ENCODE peak calls at places on chromosomes 16 and 17, in ten cellular contexts. S is CD8-positive, alpha-beta memory T cell; C is mammary epithelial cell; T is prostate gland; N is effector memory CD4-positive, alpha-beta T cell; L is A549; F is tibial artery; A is colonic mucosa; V is heart left ventricle; X is upper lobe of right lung. E is an unnamed sample. For H3K4me1, the result is how much of the 10 kb centered on the place peaks cover.

GRCh38 chr16:86604436-86605220 is 26.3 kb downstream of the FOXL1 start:
- DNase-seq in V (no peak), A (no peak), N (peak), L (no peak), C (no peak), F (no peak), T (no peak), S (peak), X (no peak), E (no peak)

GRCh38 chr17:77337150-77337549 is 196.4 kb downstream of the SEC14L1 start:
- DNase-seq in X (no peak), A (peak), F (no peak), S (no peak), N (no peak), T (no peak), V (no peak), C (no peak), L (no peak), E (no peak)

GRCh38 chr16:87560428-87561199 is 41.7 kb upstream of the JPH3 start:
- DNase-seq in N (no peak), C (no peak), X (peak), F (peak), T (no peak), A (peak), L (peak), S (no peak), V (no peak), E (peak)

GRCh38 chr16:11259288-11259621 is 3.3 kb upstream of the SOCS1 start:
- DNase-seq in V (no peak), S (no peak), L (no peak), N (no peak), A (no peak), F (no peak), T (no peak), C (no peak), X (no peak), E (no peak)

GRCh38 chr16:85082553-85083050 is 29.7 kb downstream of the CIBAR2 start:
- DNase-seq in C (no peak), T (no peak), F (no peak), X (peak), L (no peak), V (no peak), A (no peak), N (no peak), S (no peak), E (no peak)

GRCh38 chr17:72592967-72593325 is 472.1 kb downstream of the SOX9 start:
- DNase-seq in F (no peak), C (no peak), S (no peak), N (no peak), T (no peak), A (no peak), V (no peak), L (no peak), X (no peak), E (no peak)

GRCh38 chr16:50466170-50466569 is 82.0 kb upstream of the NKD1 start:
- DNase-seq in L (no peak), C (no peak), N (no peak), S (no peak), V (no peak), T (no peak), F (no peak), X (peak), A (no peak), E (no peak)

GRCh38 chr17:21549107-21549687 is 143.1 kb upstream of the KCNJ18 start:
- DNase-seq in T (no peak), V (no peak), S (no peak), A (no peak), X (no peak), L (no peak), F (no peak), N (no peak), C (peak), E (no peak)

GRCh38 chr16:11190585-11191565 is 65.1 kb downstream of the SOCS1 start:
- DNase-seq in V (no peak), T (no peak), F (no peak), S (no peak), C (peak), L (no peak), X (no peak), A (no peak), N (no peak), E (no peak)

GRCh38 chr17:29154516-29155234 is 25.5 kb downstream of the MYO18A start:
- DNase-seq in L (no peak), X (no peak), N (no peak), S (no peak), T (no peak), V (no peak), C (no peak), F (no peak), A (peak), E (no peak)

GRCh38 chr17:74340470-74341023 is 14.5 kb downstream of the KIF19 start:
- DNase-seq in S (no peak), C (no peak), T (no peak), L (no peak), A (no peak), N (no peak), V (no peak), X (no peak), F (no peak), E (no peak)

GRCh38 chr17:44997733-44998520 is 29.8 kb upstream of the C1QL1 start:
- DNase-seq in T (no peak), F (no peak), X (no peak), C (no peak), S (no peak), L (no peak), V (no peak), A (no peak), N (no peak), E (no peak)

GRCh38 chr17:77510133-77510796 is 369.5 kb downstream of the SEC14L1 start:
- DNase-seq in S (no peak), N (no peak), A (no peak), V (no peak), X (peak), L (no peak), T (no peak), C (no peak), F (no peak), E (peak)

GRCh38 chr17:42459983-42460300 is 1.3 kb downstream of the ATP6V0A1 start:
- DNase-seq in S (no peak), N (no peak), A (no peak), V (no peak), X (no peak), F (no peak), T (no peak), C (peak), L (peak), E (no peak)

GRCh38 chr16:79088971-79089370 is 511.6 kb downstream of the MAF start:
- DNase-seq in S (no peak), A (no peak), L (no peak), C (no peak), T (peak), V (no peak), F (no peak), N (no peak), X (no peak), E (no peak)

GRCh38 chr16:79093554-79093967 is 507.0 kb downstream of the MAF start:
- DNase-seq in X (peak), T (no peak), A (peak), N (peak), V (peak), L (no peak), S (peak), F (peak), C (no peak), E (peak)

GRCh38 chr16:79090966-79091365 is 509.6 kb downstream of the MAF start:
- DNase-seq in A (no peak), F (no peak), S (no peak), C (no peak), V (no peak), N (no peak), T (no peak), L (no peak), X (no peak), E (no peak)

GRCh38 chr16:79092846-79093245 is 507.7 kb downstream of the MAF start:
- DNase-seq in X (no peak), C (no peak), L (no peak), A (no peak), V (no peak), T (no peak), N (no peak), S (no peak), F (no peak), E (no peak)

DNA sequence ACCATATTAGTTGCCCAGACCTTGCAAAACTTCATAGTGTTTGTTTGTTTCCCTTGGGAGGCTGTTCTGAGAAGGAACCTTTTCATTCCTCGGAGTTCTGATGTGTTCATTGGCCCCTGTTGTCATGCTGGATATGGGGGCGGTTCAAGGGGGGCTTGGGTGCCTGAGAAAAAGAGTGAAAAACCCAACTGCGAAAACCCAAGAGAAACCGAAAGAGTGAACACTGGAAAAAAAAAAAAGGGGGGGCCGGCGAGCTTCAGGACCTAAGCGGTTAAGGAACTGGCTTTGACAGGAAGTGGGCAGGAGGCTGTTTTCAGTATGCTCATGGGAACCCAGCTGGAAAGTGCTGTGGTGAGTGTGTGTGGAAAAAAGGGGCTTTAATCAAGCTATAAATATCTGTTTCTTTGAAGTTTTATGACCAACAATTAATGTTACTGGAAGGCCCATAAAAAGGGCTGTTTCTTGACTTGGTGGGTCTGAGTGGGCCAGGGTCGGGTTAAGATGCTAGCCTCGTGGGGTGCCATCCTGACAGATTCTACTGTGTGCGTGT is 510.7 kb downstream of the MAF start:
- DNase-seq in X (no peak), V (no peak), S (peak), F (no peak), A (peak), T (no peak), L (no peak), C (no peak), N (no peak), E (no peak)
- H3K4me3 ChIP-seq in X (no peak), V (peak), S (peak), F (no peak), A (no peak), T (no peak), L (no peak), C (no peak), N (peak), E (no peak)

GRCh38 chr17:65697661-65698060 is 136.2 kb upstream of the AXIN2 start:
- DNase-seq in F (no peak), V (no peak), L (no peak), T (peak), A (no peak), C (no peak), X (no peak), N (no peak), S (no peak), E (no peak)
- H3K4me1 ChIP-seq in F (under half), V (under half), L (under half), T (under half), A (under half), C (under half), X (under half), N (under half), S (under half), E (under half)

GRCh38 chr16:84059111-84059510 is 16.5 kb upstream of the SLC38A8 start:
- DNase-seq in S (no peak), V (no peak), L (no peak), F (no peak), C (no peak), N (no peak), X (no peak), T (no peak), A (no peak), E (no peak)
- H3K4me3 ChIP-seq in S (no peak), V (no peak), L (no peak), F (no peak), C (no peak), N (no peak), X (no peak), T (no peak), A (no peak), E (no peak)

GRCh38 chr17:16483021-16483645 is 8.9 kb downstream of the LRRC75A start:
- DNase-seq in F (no peak), T (no peak), A (no peak), X (no peak), S (no peak), C (no peak), V (no peak), L (no peak), N (no peak), E (no peak)
- H3K4me1 ChIP-seq in F (under half), T (under half), A (under half), X (under half), S (under half), C (under half), V (under half), L (under half), N (under half), E (under half)

GRCh38 chr16:75097191-75097761 is 19.3 kb downstream of the LDHD start:
- DNase-seq in S (no peak), T (no peak), N (no peak), L (no peak), X (no peak), A (no peak), C (no peak), V (no peak), F (no peak), E (no peak)

GRCh38 chr16:75097941-75098897 is 18.4 kb downstream of the LDHD start:
- DNase-seq in A (no peak), C (no peak), L (no peak), T (no peak), V (peak), X (peak), S (peak), N (peak), F (no peak), E (peak)

GRCh38 chr16:75096730-75097129 is 19.9 kb downstream of the LDHD start:
- DNase-seq in A (peak), T (peak), L (no peak), V (no peak), F (no peak), C (peak), X (peak), S (no peak), N (no peak), E (peak)

GRCh38 chr16:75099738-75100615 is 16.6 kb downstream of the LDHD start:
- DNase-seq in A (no peak), V (peak), F (no peak), X (peak), L (no peak), S (peak), C (no peak), T (no peak), N (no peak), E (peak)

DNA sequence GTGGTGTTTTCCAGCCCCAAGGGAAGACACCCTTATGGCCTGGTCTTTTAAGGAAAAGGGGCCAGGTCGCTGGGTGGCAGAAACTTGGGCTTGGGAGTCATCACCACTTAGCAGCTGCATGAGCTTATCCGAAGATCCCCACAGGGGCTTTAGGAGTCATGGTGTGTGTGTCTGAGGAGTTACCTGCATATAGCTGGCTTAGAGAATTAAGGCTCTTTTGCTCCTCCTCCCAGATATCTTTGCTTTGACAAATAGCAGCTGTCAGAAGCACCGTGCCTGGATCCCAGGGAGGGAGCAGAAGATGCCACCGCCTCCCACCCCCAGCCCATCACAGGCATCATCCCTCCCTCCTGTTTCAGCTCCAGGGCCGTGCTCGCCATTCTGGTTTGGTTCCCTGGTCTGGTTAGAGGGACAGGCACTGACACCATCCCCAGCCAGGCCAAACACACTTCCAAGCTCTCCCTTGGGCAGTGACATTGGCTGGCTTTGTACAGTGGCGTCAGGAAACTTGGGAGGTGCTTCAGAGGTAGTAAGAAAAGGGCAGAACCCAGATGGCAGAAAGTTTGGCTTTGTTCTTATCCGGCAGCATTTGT is 17.4 kb downstream of the LDHD start:
- DNase-seq in C (no peak), F (no peak), S (no peak), N (no peak), L (no peak), T (no peak), X (no peak), V (no peak), A (no peak), E (no peak)
- H3K4me3 ChIP-seq in C (no peak), F (no peak), S (no peak), N (no peak), L (no peak), T (no peak), X (no peak), V (no peak), A (no peak), E (no peak)

GRCh38 chr17:56679148-56679766 is 85.8 kb downstream of the NOG start:
- DNase-seq in A (no peak), N (no peak), V (no peak), T (no peak), C (peak), S (no peak), F (no peak), L (peak), X (no peak), E (no peak)

GRCh38 chr17:56676807-56677206 is 83.3 kb downstream of the NOG start:
- DNase-seq in F (no peak), N (no peak), C (peak), L (peak), A (no peak), T (no peak), X (no peak), V (no peak), S (no peak), E (no peak)

GRCh38 chr17:56674401-56674925 is 81.0 kb downstream of the NOG start:
- DNase-seq in F (no peak), S (no peak), N (no peak), V (no peak), A (no peak), L (no peak), X (no peak), C (peak), T (no peak), E (no peak)

GRCh38 chr17:56678249-56679144 is 85.0 kb downstream of the NOG start:
- DNase-seq in N (no peak), X (no peak), L (no peak), S (no peak), A (no peak), F (no peak), C (no peak), T (no peak), V (no peak), E (no peak)

DNA sequence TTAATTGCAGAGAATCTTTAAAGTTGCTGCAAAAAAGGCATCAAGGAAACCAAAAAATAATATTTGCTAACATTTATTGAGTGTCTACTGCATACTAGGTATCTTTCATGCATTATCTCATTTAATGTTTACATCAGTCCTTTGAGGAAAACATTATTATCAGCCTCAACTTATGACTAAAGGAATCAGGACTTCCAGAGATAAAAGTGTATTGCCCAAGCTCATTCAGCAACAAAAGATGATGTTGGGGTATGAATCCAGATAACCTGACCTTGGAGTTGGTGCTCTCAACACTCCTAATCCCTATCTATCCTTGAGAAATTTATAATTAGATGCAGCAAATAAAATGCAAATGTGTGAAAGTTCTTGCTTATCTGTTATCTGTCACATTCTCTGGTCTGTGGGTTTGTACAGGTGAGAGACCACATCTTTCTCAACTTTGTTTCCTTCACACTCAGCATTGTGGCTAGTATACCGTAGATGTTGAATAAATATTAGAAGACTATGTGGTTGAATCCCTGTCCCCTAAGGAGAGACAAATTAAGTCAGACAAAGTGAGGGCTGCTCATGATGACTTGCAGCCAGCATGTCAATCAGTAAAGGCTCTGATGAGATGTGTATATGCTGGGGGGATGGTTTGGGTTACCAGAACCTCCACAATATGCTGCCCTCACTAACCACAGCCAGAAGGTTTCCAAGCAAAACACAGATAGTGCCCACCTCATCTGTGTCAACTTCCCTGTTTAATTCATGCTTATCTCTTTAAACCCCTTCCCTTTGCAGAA is 82.6 kb downstream of the NOG start:
- DNase-seq in X (no peak), N (no peak), V (no peak), C (no peak), F (no peak), L (no peak), S (no peak), T (no peak), A (no peak), E (no peak)
- H3K4me1 ChIP-seq in X (under half), N (under half), V (under half), C (half or more), F (under half), L (under half), S (under half), T (under half), A (under half), E (under half)